ENCODE peak calls at places on chromosomes 1 and 21, in four cellular contexts. G is HL-60, L is K562, U is GM12878. V is an unnamed sample.

GRCh38 chr1:47703161-47703825 is 265.4 kb downstream of the FOXD2 start:
- DNase-seq in U (no peak), L (no peak), G (no peak), V (no peak)

GRCh38 chr1:43358121-43358745 is 548 bp upstream of the CDC20 start:
- DNase-seq in U (peak; percentile 16), L (peak; percentile 64), G (peak; percentile 68), V (peak; percentile 43)

GRCh38 chr1:11833497-11833896 is 14.1 kb downstream of the NPPA start:
- DNase-seq in U (no peak), L (no peak), G (no peak), V (no peak)

GRCh38 chr1:159214149-159214760 is 9.6 kb downstream of the ACKR1 start:
- DNase-seq in G (peak; percentile 20), L (peak; percentile 72), U (no peak), V (peak; percentile 37)

GRCh38 chr1:18573170-18573569 is 57.5 kb upstream of the PAX7 start:
- DNase-seq in G (no peak), U (no peak), L (no peak), V (no peak)

GRCh38 chr1:174219606-174220370 is 60.5 kb downstream of the RABGAP1L start:
- DNase-seq in U (no peak), G (no peak), L (no peak), V (no peak)

GRCh38 chr1:205542367-205542766 is 37.9 kb downstream of the CDK18 start:
- DNase-seq in U (no peak), L (no peak), G (no peak), V (no peak)

GRCh38 chr1:229388876-229389580 is 44.9 kb downstream of the ACTA1 start:
- DNase-seq in G (no peak), L (no peak), U (no peak), V (no peak)

GRCh38 chr1:186793582-186793927 is 35.2 kb upstream of the PLA2G4A start:
- DNase-seq in G (no peak), U (no peak), L (no peak), V (no peak)

GRCh38 chr1:108750476-108751191 is 4.2 kb downstream of the STXBP3 start:
- DNase-seq in L (no peak), G (no peak), U (no peak), V (no peak)

GRCh38 chr1:94827434-94827833 is 7.3 kb downstream of the SLC44A3 start:
- DNase-seq in G (no peak), L (no peak), U (no peak), V (no peak)

GRCh38 chr1:94551449-94551848 is 9.9 kb upstream of the F3 start:
- DNase-seq in L (no peak), G (no peak), U (no peak), V (no peak)

GRCh38 chr1:96536576-96536975 is 185.0 kb upstream of the PTBP2 start:
- DNase-seq in L (no peak), U (no peak), G (no peak), V (no peak)

GRCh38 chr21:38787461-38788274 is 18.1 kb upstream of the ETS2 start:
- DNase-seq in L (peak; percentile 76), G (no peak), U (no peak), V (no peak)

GRCh38 chr1:12098786-12099185 is 35.7 kb downstream of the TNFRSF8 start:
- DNase-seq in G (no peak), U (no peak), L (no peak), V (no peak)

GRCh38 chr1:1166642-1167415 is 6.9 kb upstream of the TTLL10 start:
- DNase-seq in U (no peak), G (no peak), L (no peak), V (no peak)

GRCh38 chr1:80448081-80448480 is 1352.7 kb upstream of the ADGRL2 start:
- DNase-seq in L (no peak), U (no peak), G (no peak), V (no peak)

GRCh38 chr21:45631540-45631939 is 12.0 kb upstream of the PCBP3 start:
- DNase-seq in G (no peak), U (no peak), L (no peak), V (no peak)

GRCh38 chr1:178724386-178724733 is 684 bp upstream of the RALGPS2 start:
- DNase-seq in G (no peak), L (no peak), U (no peak), V (no peak)

GRCh38 chr21:14955936-14956520 is 108.8 kb downstream of the NRIP1 start:
- DNase-seq in U (no peak), L (no peak), G (no peak), V (no peak)

GRCh38 chr1:34879230-34879629 is 19.7 kb upstream of the SMIM12 start:
- DNase-seq in G (no peak), L (no peak), U (no peak), V (no peak)

GRCh38 chr1:198500026-198500425 is 40.5 kb downstream of the ATP6V1G3 start:
- DNase-seq in G (no peak), U (no peak), L (no peak), V (no peak)

GRCh38 chr21:17610862-17611261 is 1.8 kb downstream of the BTG3 start:
- DNase-seq in U (no peak), G (no peak), L (no peak), V (no peak)

GRCh38 chr1:234535763-234536515 is 57.0 kb upstream of the TARBP1 start:
- DNase-seq in L (no peak), G (no peak), U (no peak), V (no peak)

GRCh38 chr1:167808104-167808503 is 86.3 kb downstream of the MPZL1 start:
- DNase-seq in G (no peak), L (no peak), U (no peak), V (no peak)

GRCh38 chr1:152747831-152748230 is 10.0 kb upstream of the KPRP start:
- DNase-seq in U (no peak), G (no peak), L (no peak), V (no peak)

GRCh38 chr1:186977266-186977957 is 148.7 kb downstream of the PLA2G4A start:
- DNase-seq in G (no peak), U (no peak), L (no peak), V (no peak)

GRCh38 chr1:183622884-183623785 is 12.4 kb downstream of the ARPC5 start:
- DNase-seq in U (no peak), G (peak; percentile 71), L (peak; percentile 58), V (no peak)

GRCh38 chr1:3350441-3351261 is 103.8 kb upstream of the ARHGEF16 start:
- DNase-seq in L (no peak), G (no peak), U (no peak), V (no peak)
- TF ChIP-seq SPI1 in L (no peak), G (no peak), U (no peak), V (no peak)

GRCh38 chr1:17516303-17517214 is 22.9 kb upstream of the ARHGEF10L start:
- DNase-seq in G (no peak), L (no peak), U (no peak), V (no peak)

GRCh38 chr1:17520473-17521319 is 18.8 kb upstream of the ARHGEF10L start:
- DNase-seq in G (no peak), U (no peak), L (no peak), V (no peak)

GRCh38 chr1:17521946-17522612 is 17.4 kb upstream of the ARHGEF10L start:
- DNase-seq in L (peak; percentile 52), U (no peak), G (no peak), V (no peak)

GRCh38 chr1:17523487-17524029 is 15.9 kb upstream of the ARHGEF10L start:
- DNase-seq in G (no peak), U (no peak), L (no peak), V (no peak)

GRCh38 chr1:17520041-17520440 is 19.5 kb upstream of the ARHGEF10L start:
- DNase-seq in L (no peak), G (no peak), U (no peak), V (no peak)
- TF ChIP-seq SPI1 in L (no peak), G (no peak), U (no peak), V (no peak)

GRCh38 chr1:25520446-25521061 is 22.9 kb upstream of the LDLRAP1 start:
- DNase-seq in L (peak; percentile 67), U (peak; percentile 17), G (peak; percentile 49), V (no peak)
- TF ChIP-seq SPI1 in L (no peak), U (no peak), G (no peak), V (no peak)

DNA sequence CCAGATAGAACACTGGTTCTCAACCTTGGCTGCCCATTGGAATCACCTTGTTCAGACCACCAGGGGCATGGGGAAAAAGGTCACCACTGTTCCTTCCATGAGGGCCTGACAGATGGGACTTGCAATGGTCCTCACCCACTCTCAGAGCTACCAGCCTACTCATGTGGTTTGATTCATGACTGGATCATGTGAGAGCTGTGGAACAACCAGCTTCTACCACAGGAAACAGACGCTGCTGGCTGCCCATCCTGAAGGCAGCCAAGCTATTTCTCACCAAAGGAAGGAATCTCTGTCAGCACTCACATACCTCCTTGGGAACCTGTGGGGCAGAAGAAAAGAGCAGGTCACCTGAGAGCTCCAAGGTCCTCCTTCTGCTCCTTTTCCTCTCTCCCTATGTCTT is 53.6 kb downstream of the CAPN8 start:
- DNase-seq in U (no peak), G (no peak), L (no peak), V (no peak)
- TF ChIP-seq SPI1 in U (no peak), G (no peak), L (no peak), V (no peak)

GRCh38 chr1:67646145-67647035 is 38.6 kb upstream of the GADD45A start:
- DNase-seq in L (peak; percentile 81), G (no peak), U (no peak), V (no peak)
- TF ChIP-seq SPI1 in L (no peak), G (no peak), U (no peak), V (no peak)

GRCh38 chr1:53739109-53739681 is at the start of gene GLIS1:
- DNase-seq in L (peak; percentile 100), G (peak; percentile 50), U (no peak), V (peak; percentile 99)
- TF ChIP-seq SPI1 in L (no peak), G (no peak), U (no peak), V (no peak)

GRCh38 chr1:65009724-65010420 is 43.5 kb upstream of the JAK1 start:
- DNase-seq in G (no peak), L (no peak), U (no peak), V (no peak)
- TF ChIP-seq SPI1 in G (no peak), L (no peak), U (no peak), V (no peak)

DNA sequence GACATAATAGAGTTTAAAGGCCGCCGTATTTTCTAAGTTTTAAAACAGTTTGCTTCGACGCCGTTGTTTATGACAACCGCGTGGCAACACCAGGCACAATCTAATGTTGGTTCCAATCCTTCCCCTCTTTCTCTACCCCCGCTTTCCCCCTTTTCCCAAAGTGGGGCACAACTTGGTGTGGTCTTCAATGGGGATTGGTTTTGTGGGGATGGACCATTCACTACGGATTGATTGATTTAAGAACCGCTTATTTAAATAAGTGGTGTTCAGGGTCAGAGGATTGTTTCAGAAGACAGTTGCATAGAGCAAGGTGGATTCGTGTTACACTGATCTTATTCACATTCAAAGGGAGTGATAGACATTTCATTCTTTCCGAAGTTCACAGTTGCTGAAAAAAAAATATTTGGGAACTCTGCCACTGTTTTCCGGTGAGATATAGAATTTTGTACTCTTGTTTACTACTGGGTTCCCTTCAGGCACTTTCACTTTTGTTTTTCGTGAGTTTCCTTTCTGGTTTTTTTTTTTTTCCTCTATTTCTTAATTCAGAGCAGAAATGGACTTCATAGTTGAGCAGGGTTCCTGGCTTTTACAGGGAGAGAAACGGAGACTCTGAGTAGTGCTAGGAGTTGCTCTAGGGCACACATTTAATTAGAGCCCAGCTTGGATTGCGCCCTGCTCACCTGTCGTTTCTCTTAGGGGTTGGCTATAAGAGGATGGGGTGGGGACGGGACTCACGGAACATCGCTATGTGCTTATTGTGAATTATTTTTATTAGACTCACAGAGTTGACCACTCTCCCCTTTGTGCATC is 79.6 kb upstream of the AK4 start:
- DNase-seq in L (no peak), G (no peak), U (no peak), V (peak; percentile 15)
- TF ChIP-seq SPI1 in L (no peak), G (no peak), U (no peak), V (no peak)